ENCODE peak calls at places on chromosome 2, in nine cellular contexts. W is prostate gland, V is fibroblast of lung, L is H7, J is heart left ventricle, S is GM06990, E is left ventricle myocardium inferior, M is GM23338, R is PC-3. A is an unnamed sample.
A peak's percentile ranks its signal among the peaks of the same experiment; 100 is the strongest.

GRCh38 chr2:218262631-218263586 is 2.1 kb downstream of the GPBAR1 start:
- DNase-seq in W (no peak), V (no peak), L (peak; percentile 51), J (no peak), S (no peak), E (no peak), M (no peak), R (no peak), A (no peak)

GRCh38 chr2:123840614-123841013 is 184.5 kb upstream of the CNTNAP5 start:
- DNase-seq in W (no peak), V (no peak), L (no peak), J (no peak), S (no peak), E (no peak), M (no peak), R (peak; percentile 72), A (no peak)

GRCh38 chr2:39948016-39948719 is 169.1 kb upstream of the THUMPD2 start:
- DNase-seq in W (no peak), V (peak; percentile 24), L (no peak), J (no peak), S (no peak), E (no peak), M (no peak), R (peak; percentile 32), A (no peak)

GRCh38 chr2:118720866-118721265 is 126.6 kb downstream of the EN1 start:
- DNase-seq in W (no peak), V (no peak), L (no peak), J (no peak), S (no peak), E (no peak), M (no peak), R (no peak), A (no peak)

GRCh38 chr2:197037863-197038398 is 111.4 kb upstream of the PGAP1 start:
- DNase-seq in W (no peak), V (no peak), L (no peak), J (no peak), S (no peak), E (no peak), M (peak; percentile 45), R (peak; percentile 48), A (no peak)

GRCh38 chr2:108911401-108911800 is 77.6 kb downstream of the EDAR start:
- DNase-seq in W (no peak), V (no peak), L (peak; percentile 22), J (no peak), S (no peak), E (no peak), M (no peak), R (no peak), A (no peak)

GRCh38 chr2:23533014-23533730 is 148.2 kb downstream of the KLHL29 start:
- DNase-seq in W (peak; percentile 25), V (no peak), L (peak; percentile 76), J (no peak), S (no peak), E (no peak), M (peak; percentile 47), R (no peak), A (no peak)

GRCh38 chr2:16284941-16285625 is 344.7 kb downstream of the MYCN start:
- DNase-seq in W (no peak), V (no peak), L (no peak), J (no peak), S (no peak), E (no peak), M (no peak), R (no peak), A (no peak)

GRCh38 chr2:192161670-192162290 is 33.0 kb downstream of the TMEFF2 start:
- DNase-seq in W (no peak), V (no peak), L (no peak), J (no peak), S (no peak), E (no peak), M (no peak), R (no peak), A (no peak)

GRCh38 chr2:150303281-150303680 is 184.2 kb downstream of the RND3 start:
- DNase-seq in W (no peak), V (peak; percentile 30), L (no peak), J (no peak), S (no peak), E (no peak), M (peak; percentile 27), R (no peak), A (no peak)

GRCh38 chr2:66069937-66070716 is 364.8 kb upstream of the MEIS1 start:
- DNase-seq in W (no peak), V (no peak), L (peak; percentile 17), J (no peak), S (no peak), E (no peak), M (no peak), R (no peak), A (no peak)

GRCh38 chr2:111199840-111200239 is 79.1 kb downstream of the BCL2L11 start:
- DNase-seq in W (peak; percentile 1), V (no peak), L (no peak), J (no peak), S (no peak), E (no peak), M (no peak), R (no peak), A (no peak)

GRCh38 chr2:186605041-186605440 is 15.2 kb downstream of the ITGAV start:
- DNase-seq in W (no peak), V (no peak), L (no peak), J (no peak), S (no peak), E (no peak), M (peak; percentile 28), R (no peak), A (no peak)

GRCh38 chr2:153519260-153519875 is 40.8 kb upstream of the RPRM start:
- DNase-seq in W (peak; percentile 56), V (peak; percentile 54), L (no peak), J (no peak), S (no peak), E (no peak), M (peak; percentile 64), R (peak; percentile 77), A (peak; percentile 11)

GRCh38 chr2:55401124-55401523 is 18.5 kb downstream of the CCDC88A start:
- DNase-seq in W (no peak), V (no peak), L (no peak), J (no peak), S (no peak), E (no peak), M (no peak), R (no peak), A (no peak)

GRCh38 chr2:207107551-207107950 is 58.2 kb downstream of the KLF7 start:
- DNase-seq in W (no peak), V (no peak), L (no peak), J (no peak), S (no peak), E (no peak), M (no peak), R (no peak), A (no peak)

DNA sequence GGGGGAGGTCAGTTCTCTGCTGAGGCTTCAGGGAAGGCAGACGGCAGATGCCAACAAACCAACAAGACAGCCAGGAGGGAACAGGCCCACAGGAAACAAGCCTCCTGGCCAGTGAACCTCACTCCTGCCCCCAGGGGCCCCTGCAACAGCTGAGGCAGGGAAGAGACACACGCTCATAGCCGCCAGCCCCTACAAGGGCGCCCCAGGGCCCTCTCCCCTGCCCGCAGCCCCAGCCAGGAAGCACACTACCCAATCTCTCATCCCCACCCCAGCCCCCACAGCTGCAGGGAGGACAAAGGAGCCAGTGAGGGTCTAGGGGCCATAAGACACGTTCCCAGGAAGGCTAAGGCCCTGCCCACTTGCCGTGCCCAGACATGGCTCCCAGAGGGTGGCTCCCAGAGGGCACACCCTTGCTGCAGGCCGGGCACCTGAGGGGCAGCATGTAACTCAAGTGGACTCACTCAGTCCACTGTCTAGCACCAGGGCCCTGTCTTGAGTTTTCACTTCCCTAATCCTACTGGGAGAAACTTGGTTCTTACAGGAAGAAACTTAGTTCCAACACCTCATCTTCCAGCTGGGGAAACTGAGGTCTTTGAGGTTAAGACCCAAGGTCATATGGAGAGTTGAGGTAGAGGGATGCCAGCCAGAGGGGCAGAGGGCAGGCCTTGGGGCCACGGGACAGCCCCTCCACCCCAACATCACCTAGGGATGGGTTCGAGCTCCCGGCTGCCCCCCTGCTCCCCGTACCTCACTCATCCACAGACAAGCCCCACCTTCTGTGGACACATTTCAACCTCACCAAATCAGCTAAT is 37.3 kb downstream of the EMX1 start:
- DNase-seq in W (no peak), V (no peak), L (no peak), J (no peak), S (no peak), E (no peak), M (no peak), R (no peak), A (no peak)
- H3K36me3 ChIP-seq in W (no peaks in the 10 kb centered on the region), V (no peaks in the 10 kb centered on the region), L (no peaks in the 10 kb centered on the region), J (peaks cover 3% of the 10 kb centered on the region), S (no peaks in the 10 kb centered on the region), E (peaks cover 5% of the 10 kb centered on the region), M (no peaks in the 10 kb centered on the region), R (no peaks in the 10 kb centered on the region), A (no peaks in the 10 kb centered on the region)

GRCh38 chr2:165927353-165927752 is 26.2 kb downstream of the TTC21B start:
- DNase-seq in W (no peak), V (no peak), L (no peak), J (no peak), S (no peak), E (no peak), M (no peak), R (peak; percentile 17), A (no peak)

GRCh38 chr2:165927774-165928173 is 25.8 kb downstream of the TTC21B start:
- DNase-seq in W (no peak), V (no peak), L (no peak), J (no peak), S (no peak), E (no peak), M (no peak), R (no peak), A (no peak)

GRCh38 chr2:165920748-165921147 is 32.8 kb downstream of the TTC21B start:
- DNase-seq in W (no peak), V (no peak), L (no peak), J (no peak), S (no peak), E (no peak), M (no peak), R (no peak), A (no peak)

GRCh38 chr2:165924950-165925349 is 28.6 kb downstream of the TTC21B start:
- DNase-seq in W (no peak), V (no peak), L (no peak), J (no peak), S (no peak), E (no peak), M (no peak), R (no peak), A (no peak)
- H3K36me3 ChIP-seq in W (no peaks in the 10 kb centered on the region), V (no peaks in the 10 kb centered on the region), L (peaks cover 2% of the 10 kb centered on the region), J (peaks cover 85% of the 10 kb centered on the region), S (peaks cover 3% of the 10 kb centered on the region), E (peaks cover 70% of the 10 kb centered on the region), M (peaks cover 13% of the 10 kb centered on the region), R (peaks cover 29% of the 10 kb centered on the region), A (peaks cover 5% of the 10 kb centered on the region)

GRCh38 chr2:73910873-73911547 is 15.7 kb upstream of the DGUOK start:
- DNase-seq in W (no peak), V (no peak), L (no peak), J (no peak), S (no peak), E (no peak), M (no peak), R (no peak), A (no peak)
- H3K36me3 ChIP-seq in W (no peaks in the 10 kb centered on the region), V (peaks cover 7% of the 10 kb centered on the region), L (no peaks in the 10 kb centered on the region), J (no peaks in the 10 kb centered on the region), S (no peaks in the 10 kb centered on the region), E (no peaks in the 10 kb centered on the region), M (no peaks in the 10 kb centered on the region), R (no peaks in the 10 kb centered on the region), A (no peaks in the 10 kb centered on the region)

DNA sequence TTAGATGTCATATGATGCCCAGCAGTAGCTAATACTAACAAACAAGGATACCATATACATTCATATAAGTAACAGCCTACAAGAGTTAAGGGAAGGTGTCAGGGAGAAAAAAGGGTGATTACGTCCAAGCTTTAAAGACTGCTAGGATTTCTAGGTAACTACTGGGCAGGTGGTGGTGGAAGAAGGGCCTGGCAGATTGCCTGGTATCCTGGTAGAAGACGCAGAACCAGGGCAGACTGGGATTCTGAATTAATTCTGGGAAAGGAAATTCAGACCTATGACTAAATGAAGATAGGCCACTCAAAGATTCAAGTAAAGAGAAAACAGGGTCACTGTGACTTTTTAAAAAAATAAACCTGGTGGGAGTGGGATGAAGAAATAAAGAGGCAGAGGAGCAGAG is 31.9 kb downstream of the NDUFA10 start:
- DNase-seq in W (no peak), V (no peak), L (no peak), J (no peak), S (no peak), E (no peak), M (no peak), R (no peak), A (no peak)
- H3K36me3 ChIP-seq in W (no peaks in the 10 kb centered on the region), V (peaks cover 6% of the 10 kb centered on the region), L (peaks cover 10% of the 10 kb centered on the region), J (peaks cover 89% of the 10 kb centered on the region), S (peaks cover 12% of the 10 kb centered on the region), E (peaks cover 52% of the 10 kb centered on the region), M (peaks cover 14% of the 10 kb centered on the region), R (peaks cover 20% of the 10 kb centered on the region), A (peaks cover 11% of the 10 kb centered on the region)

A was measured in CD8-positive, alpha-beta memory T cell.